ENCODE peak calls at places on chromosomes 2 and 18, in eight cellular contexts. One of them, this sample, is unnamed. For H3K9me3, the result is how much of the 10 kb centered on the place peaks cover.

GRCh38 chr2:36361396-36361795 is 5.8 kb downstream of the CRIM1 start:
- DNase-seq in IMR-90: no peak
- DNase-seq in GM23248: peak
- DNase-seq in cardiac muscle cell: no peak
- DNase-seq in WERI-Rb-1: no peak
- DNase-seq in CD4-positive, alpha-beta T cell: no peak
- DNase-seq in psoas muscle: no peak
- DNase-seq in fibroblast of lung: no peak
- DNase-seq in this sample: no peak

GRCh38 chr2:57886196-57886786 is 160.3 kb upstream of the VRK2 start:
- DNase-seq in psoas muscle: no peak
- DNase-seq in WERI-Rb-1: peak
- DNase-seq in IMR-90: no peak
- DNase-seq in CD4-positive, alpha-beta T cell: no peak
- DNase-seq in cardiac muscle cell: no peak
- DNase-seq in GM23248: no peak
- DNase-seq in fibroblast of lung: no peak
- DNase-seq in this sample: no peak

GRCh38 chr2:168649105-168649504 is 153.3 kb upstream of the NOSTRIN start:
- DNase-seq in cardiac muscle cell: no peak
- DNase-seq in IMR-90: no peak
- DNase-seq in CD4-positive, alpha-beta T cell: no peak
- DNase-seq in GM23248: no peak
- DNase-seq in WERI-Rb-1: no peak
- DNase-seq in fibroblast of lung: no peak
- DNase-seq in psoas muscle: no peak
- DNase-seq in this sample: no peak

GRCh38 chr2:6975988-6976387 is 58.8 kb downstream of the RNF144A start:
- DNase-seq in CD4-positive, alpha-beta T cell: no peak
- DNase-seq in fibroblast of lung: no peak
- DNase-seq in cardiac muscle cell: no peak
- DNase-seq in GM23248: no peak
- DNase-seq in IMR-90: no peak
- DNase-seq in psoas muscle: no peak
- DNase-seq in WERI-Rb-1: no peak
- DNase-seq in this sample: no peak

GRCh38 chr2:239230318-239231052 is 170.3 kb downstream of the HDAC4 start:
- DNase-seq in WERI-Rb-1: no peak
- DNase-seq in fibroblast of lung: no peak
- DNase-seq in CD4-positive, alpha-beta T cell: no peak
- DNase-seq in cardiac muscle cell: no peak
- DNase-seq in psoas muscle: no peak
- DNase-seq in IMR-90: no peak
- DNase-seq in GM23248: no peak
- DNase-seq in this sample: no peak

GRCh38 chr2:63712748-63713147 is 124.0 kb downstream of the MDH1 start:
- DNase-seq in CD4-positive, alpha-beta T cell: no peak
- DNase-seq in psoas muscle: peak
- DNase-seq in GM23248: peak
- DNase-seq in WERI-Rb-1: peak
- DNase-seq in IMR-90: peak
- DNase-seq in fibroblast of lung: peak
- DNase-seq in cardiac muscle cell: no peak
- DNase-seq in this sample: no peak

GRCh38 chr2:117470311-117471095 is 344.0 kb upstream of the DDX18 start:
- DNase-seq in GM23248: peak
- DNase-seq in cardiac muscle cell: peak
- DNase-seq in CD4-positive, alpha-beta T cell: no peak
- DNase-seq in IMR-90: no peak
- DNase-seq in WERI-Rb-1: peak
- DNase-seq in psoas muscle: no peak
- DNase-seq in fibroblast of lung: no peak
- DNase-seq in this sample: no peak

GRCh38 chr2:221304916-221305315 is 267.2 kb downstream of the EPHA4 start:
- DNase-seq in cardiac muscle cell: no peak
- DNase-seq in WERI-Rb-1: no peak
- DNase-seq in CD4-positive, alpha-beta T cell: no peak
- DNase-seq in GM23248: no peak
- DNase-seq in fibroblast of lung: no peak
- DNase-seq in IMR-90: no peak
- DNase-seq in psoas muscle: no peak
- DNase-seq in this sample: no peak

GRCh38 chr2:33375054-33375453 is 101.4 kb upstream of the RASGRP3 start:
- DNase-seq in CD4-positive, alpha-beta T cell: no peak
- DNase-seq in IMR-90: peak
- DNase-seq in cardiac muscle cell: no peak
- DNase-seq in WERI-Rb-1: no peak
- DNase-seq in fibroblast of lung: no peak
- DNase-seq in psoas muscle: no peak
- DNase-seq in GM23248: peak
- DNase-seq in this sample: no peak

GRCh38 chr2:188032306-188032705 is 259.4 kb upstream of the GULP1 start:
- DNase-seq in IMR-90: no peak
- DNase-seq in psoas muscle: no peak
- DNase-seq in cardiac muscle cell: no peak
- DNase-seq in CD4-positive, alpha-beta T cell: no peak
- DNase-seq in WERI-Rb-1: no peak
- DNase-seq in fibroblast of lung: no peak
- DNase-seq in GM23248: no peak
- DNase-seq in this sample: no peak

GRCh38 chr2:174699993-174700766 is 64.1 kb downstream of the CHRNA1 start:
- DNase-seq in fibroblast of lung: peak
- DNase-seq in IMR-90: peak
- DNase-seq in GM23248: peak
- DNase-seq in cardiac muscle cell: peak
- DNase-seq in CD4-positive, alpha-beta T cell: peak
- DNase-seq in psoas muscle: no peak
- DNase-seq in WERI-Rb-1: no peak
- DNase-seq in this sample: no peak

GRCh38 chr2:19900536-19901200 is 1.1 kb downstream of the TTC32 start:
- DNase-seq in cardiac muscle cell: no peak
- DNase-seq in psoas muscle: no peak
- DNase-seq in CD4-positive, alpha-beta T cell: no peak
- DNase-seq in WERI-Rb-1: no peak
- DNase-seq in GM23248: peak
- DNase-seq in fibroblast of lung: peak
- DNase-seq in IMR-90: no peak
- DNase-seq in this sample: no peak

GRCh38 chr2:23505984-23506380 is 121.0 kb downstream of the KLHL29 start:
- DNase-seq in IMR-90: peak
- DNase-seq in cardiac muscle cell: no peak
- DNase-seq in WERI-Rb-1: peak
- DNase-seq in CD4-positive, alpha-beta T cell: no peak
- DNase-seq in psoas muscle: no peak
- DNase-seq in GM23248: peak
- DNase-seq in fibroblast of lung: peak
- DNase-seq in this sample: no peak

GRCh38 chr18:9361191-9361590 is 26.6 kb downstream of the TWSG1 start:
- DNase-seq in WERI-Rb-1: no peak
- DNase-seq in cardiac muscle cell: no peak
- DNase-seq in CD4-positive, alpha-beta T cell: no peak
- DNase-seq in psoas muscle: no peak
- DNase-seq in GM23248: no peak
- DNase-seq in fibroblast of lung: no peak
- DNase-seq in IMR-90: no peak
- DNase-seq in this sample: no peak

GRCh38 chr2:3650140-3650944 is 7.7 kb upstream of the ALLC start:
- DNase-seq in psoas muscle: no peak
- DNase-seq in GM23248: no peak
- DNase-seq in CD4-positive, alpha-beta T cell: no peak
- DNase-seq in fibroblast of lung: no peak
- DNase-seq in cardiac muscle cell: no peak
- DNase-seq in WERI-Rb-1: no peak
- DNase-seq in IMR-90: no peak
- DNase-seq in this sample: no peak

GRCh38 chr2:104758199-104758620 is 95.7 kb upstream of the POU3F3 start:
- DNase-seq in psoas muscle: no peak
- DNase-seq in IMR-90: no peak
- DNase-seq in CD4-positive, alpha-beta T cell: no peak
- DNase-seq in cardiac muscle cell: peak
- DNase-seq in GM23248: peak
- DNase-seq in fibroblast of lung: no peak
- DNase-seq in WERI-Rb-1: no peak
- DNase-seq in this sample: no peak

GRCh38 chr2:212606232-212606631 is 67.6 kb upstream of the ERBB4 start:
- DNase-seq in psoas muscle: no peak
- DNase-seq in fibroblast of lung: no peak
- DNase-seq in CD4-positive, alpha-beta T cell: no peak
- DNase-seq in IMR-90: no peak
- DNase-seq in GM23248: no peak
- DNase-seq in cardiac muscle cell: no peak
- DNase-seq in WERI-Rb-1: no peak
- DNase-seq in this sample: no peak

GRCh38 chr2:240920783-240921231 is 14.7 kb downstream of the CROCC2 start:
- DNase-seq in cardiac muscle cell: no peak
- DNase-seq in CD4-positive, alpha-beta T cell: no peak
- DNase-seq in psoas muscle: no peak
- DNase-seq in GM23248: peak
- DNase-seq in WERI-Rb-1: peak
- DNase-seq in IMR-90: no peak
- DNase-seq in fibroblast of lung: no peak
- DNase-seq in this sample: no peak

GRCh38 chr2:14479486-14479885 is 153.0 kb upstream of the LRATD1 start:
- DNase-seq in fibroblast of lung: no peak
- DNase-seq in CD4-positive, alpha-beta T cell: no peak
- DNase-seq in psoas muscle: no peak
- DNase-seq in GM23248: no peak
- DNase-seq in WERI-Rb-1: no peak
- DNase-seq in IMR-90: no peak
- DNase-seq in cardiac muscle cell: no peak
- DNase-seq in this sample: no peak
- H3K9me3 ChIP-seq in fibroblast of lung: under half
- H3K9me3 ChIP-seq in CD4-positive, alpha-beta T cell: under half
- H3K9me3 ChIP-seq in psoas muscle: under half
- H3K9me3 ChIP-seq in GM23248: under half
- H3K9me3 ChIP-seq in WERI-Rb-1: under half
- H3K9me3 ChIP-seq in IMR-90: under half
- H3K9me3 ChIP-seq in cardiac muscle cell: under half
- H3K9me3 ChIP-seq in this sample: under half

GRCh38 chr2:89845532-89845931 is 1154.1 kb downstream of the RPIA start:
- DNase-seq in WERI-Rb-1: no peak
- DNase-seq in GM23248: no peak
- DNase-seq in fibroblast of lung: no peak
- DNase-seq in CD4-positive, alpha-beta T cell: no peak
- DNase-seq in cardiac muscle cell: no peak
- DNase-seq in IMR-90: no peak
- DNase-seq in psoas muscle: no peak
- DNase-seq in this sample: no peak
- H3K9me3 ChIP-seq in WERI-Rb-1: under half
- H3K9me3 ChIP-seq in GM23248: under half
- H3K9me3 ChIP-seq in fibroblast of lung: under half
- H3K9me3 ChIP-seq in CD4-positive, alpha-beta T cell: under half
- H3K9me3 ChIP-seq in cardiac muscle cell: under half
- H3K9me3 ChIP-seq in IMR-90: under half
- H3K9me3 ChIP-seq in psoas muscle: under half
- H3K9me3 ChIP-seq in this sample: under half

GRCh38 chr2:127370010-127370409 is 17.8 kb downstream of the MAP3K2 start:
- DNase-seq in cardiac muscle cell: no peak
- DNase-seq in GM23248: no peak
- DNase-seq in WERI-Rb-1: no peak
- DNase-seq in psoas muscle: no peak
- DNase-seq in fibroblast of lung: no peak
- DNase-seq in IMR-90: no peak
- DNase-seq in CD4-positive, alpha-beta T cell: no peak
- DNase-seq in this sample: no peak
- H3K9me3 ChIP-seq in cardiac muscle cell: under half
- H3K9me3 ChIP-seq in GM23248: under half
- H3K9me3 ChIP-seq in WERI-Rb-1: under half
- H3K9me3 ChIP-seq in psoas muscle: under half
- H3K9me3 ChIP-seq in fibroblast of lung: under half
- H3K9me3 ChIP-seq in IMR-90: under half
- H3K9me3 ChIP-seq in CD4-positive, alpha-beta T cell: under half
- H3K9me3 ChIP-seq in this sample: under half

GRCh38 chr2:170118641-170119040 is 59.3 kb upstream of the MYO3B start:
- DNase-seq in IMR-90: no peak
- DNase-seq in fibroblast of lung: no peak
- DNase-seq in WERI-Rb-1: no peak
- DNase-seq in cardiac muscle cell: no peak
- DNase-seq in GM23248: no peak
- DNase-seq in psoas muscle: no peak
- DNase-seq in CD4-positive, alpha-beta T cell: no peak
- DNase-seq in this sample: no peak
- H3K9me3 ChIP-seq in IMR-90: under half
- H3K9me3 ChIP-seq in fibroblast of lung: under half
- H3K9me3 ChIP-seq in WERI-Rb-1: under half
- H3K9me3 ChIP-seq in cardiac muscle cell: under half
- H3K9me3 ChIP-seq in GM23248: under half
- H3K9me3 ChIP-seq in psoas muscle: under half
- H3K9me3 ChIP-seq in CD4-positive, alpha-beta T cell: under half
- H3K9me3 ChIP-seq in this sample: under half